ENCODE peak calls at places on chromosomes 3 and 15, in five cellular contexts. U, H, Z, E and I are unnamed samples.

GRCh38 chr15:90002428-90002844 is 1.3 kb downstream of the ZNF710 start:
- DNase-seq in Z (peak; percentile 46), E (peak; percentile 40), U (peak; percentile 36), H (no peak), I (peak; percentile 43)

GRCh38 chr3:19070325-19070724 is 78.0 kb upstream of the KCNH8 start:
- DNase-seq in Z (no peak), E (no peak), U (no peak), H (no peak), I (no peak)

GRCh38 chr3:80263260-80263659 is 495.5 kb upstream of the ROBO1 start:
- DNase-seq in H (no peak), Z (no peak), U (no peak), E (peak; percentile 49), I (peak; percentile 1)

GRCh38 chr3:46359748-46360509 is 6.0 kb downstream of the CCR2 start:
- DNase-seq in E (peak; percentile 42), H (no peak), Z (peak; percentile 21), U (no peak), I (no peak)

GRCh38 chr3:134437211-134437752 is 48.5 kb downstream of the ANAPC13 start:
- DNase-seq in E (no peak), H (no peak), Z (no peak), U (no peak), I (no peak)

GRCh38 chr3:119362940-119363725 is 69.0 kb downstream of the ARHGAP31 start:
- DNase-seq in E (no peak), U (no peak), H (no peak), Z (no peak), I (no peak)

GRCh38 chr15:64574220-64574994 is 114.0 kb downstream of the ZNF609 start:
- DNase-seq in U (no peak), H (no peak), E (no peak), Z (peak; percentile 75), I (peak; percentile 40)

GRCh38 chr3:52517796-52518722 is 15.6 kb downstream of the NT5DC2 start:
- DNase-seq in H (no peak), U (no peak), E (no peak), Z (no peak), I (no peak)

GRCh38 chr3:60912876-60913275 is 338.4 kb downstream of the FHIT start:
- DNase-seq in U (no peak), H (no peak), E (no peak), Z (no peak), I (no peak)

GRCh38 chr3:120435621-120436020 is 15.2 kb downstream of the FSTL1 start:
- DNase-seq in Z (peak; percentile 73), H (no peak), E (peak; percentile 19), U (no peak), I (peak; percentile 25)

GRCh38 chr15:23846218-23846617 is 159.1 kb upstream of the NDN start:
- DNase-seq in E (no peak), H (no peak), U (no peak), Z (no peak), I (no peak)

GRCh38 chr3:171192176-171192854 is 165.8 kb upstream of the SLC2A2 start:
- DNase-seq in Z (peak; percentile 94), U (no peak), E (no peak), H (no peak), I (peak; percentile 9)

GRCh38 chr3:140093742-140094141 is 158.8 kb downstream of the CLSTN2 start:
- DNase-seq in E (no peak), H (peak; percentile 52), U (no peak), Z (peak; percentile 46), I (no peak)

GRCh38 chr3:36058404-36059035 is 321.8 kb upstream of the STAC start:
- DNase-seq in H (no peak), E (no peak), U (no peak), Z (no peak), I (no peak)

GRCh38 chr15:88645171-88646087 is 6.6 kb downstream of the ISG20 start:
- DNase-seq in E (no peak), H (no peak), Z (no peak), U (no peak), I (no peak)

GRCh38 chr3:45992820-45993219 is 2.8 kb downstream of the FYCO1 start:
- DNase-seq in H (no peak), Z (peak; percentile 63), E (no peak), U (no peak), I (no peak)

GRCh38 chr3:115646027-115646690 is 22.8 kb downstream of the GAP43 start:
- DNase-seq in E (no peak), Z (no peak), U (no peak), H (no peak), I (no peak)

GRCh38 chr3:76497636-76498035 is 542.3 kb upstream of the ROBO2 start:
- DNase-seq in U (no peak), E (no peak), Z (peak; percentile 47), H (no peak), I (no peak)

GRCh38 chr3:3753416-3753815 is 45.8 kb upstream of the LRRN1 start:
- DNase-seq in Z (no peak), H (no peak), U (no peak), E (no peak), I (no peak)

GRCh38 chr3:147680820-147681488 is 271.8 kb downstream of the ZIC1 start:
- DNase-seq in Z (peak; percentile 0), E (no peak), H (no peak), U (no peak), I (no peak)

GRCh38 chr3:114214542-114215341 is 22.6 kb downstream of the ZNF80 start:
- DNase-seq in E (no peak), H (no peak), Z (no peak), U (peak; percentile 83), I (no peak)

GRCh38 chr3:138945646-138946553 is 1.0 kb downstream of the FOXL2 start:
- DNase-seq in Z (peak; percentile 23), U (no peak), E (peak; percentile 63), H (no peak), I (peak; percentile 72)

GRCh38 chr3:175940243-175940642 is 1081.1 kb downstream of the NAALADL2 start:
- DNase-seq in Z (peak; percentile 46), H (no peak), E (no peak), U (no peak), I (no peak)

GRCh38 chr3:20317616-20318015 is 131.6 kb upstream of the SGO1 start:
- DNase-seq in E (no peak), Z (no peak), H (no peak), U (no peak), I (no peak)

GRCh38 chr3:39208463-39209055 is 16.2 kb upstream of the XIRP1 start:
- DNase-seq in Z (peak; percentile 56), H (no peak), U (peak; percentile 27), E (peak; percentile 86), I (peak; percentile 89)

GRCh38 chr3:195173696-195174095 is 97.3 kb downstream of the XXYLT1 start:
- DNase-seq in E (no peak), U (no peak), H (no peak), Z (no peak), I (no peak)

GRCh38 chr3:50612234-50612972 is 829 bp upstream of the CISH start:
- DNase-seq in Z (no peak), E (no peak), U (no peak), H (no peak), I (peak; percentile 84)

GRCh38 chr3:16151109-16151508 is 23.4 kb upstream of the GALNT15 start:
- DNase-seq in U (no peak), H (no peak), Z (peak; percentile 95), E (peak; percentile 91), I (peak; percentile 81)

GRCh38 chr15:67149068-67149841 is 83.9 kb downstream of the SMAD3 start:
- DNase-seq in E (no peak), U (no peak), Z (no peak), H (no peak), I (no peak)

GRCh38 chr3:45208587-45208986 is 17.5 kb downstream of the TMEM158 start:
- DNase-seq in H (no peak), E (no peak), Z (no peak), U (peak; percentile 28), I (no peak)

GRCh38 chr3:125150525-125151436 is 61.8 kb downstream of the SLC12A8 start:
- DNase-seq in H (no peak), U (peak; percentile 33), E (peak; percentile 67), Z (peak; percentile 27), I (peak; percentile 78)

GRCh38 chr3:122660575-122660974 is 20.1 kb upstream of the PARP14 start:
- DNase-seq in U (no peak), Z (no peak), E (no peak), H (no peak), I (peak; percentile 38)

GRCh38 chr3:194306771-194307640 is 44.1 kb downstream of the CPN2 start:
- DNase-seq in Z (no peak), U (peak; percentile 46), H (no peak), E (peak; percentile 72), I (no peak)

GRCh38 chr15:72077950-72078349 is 40.0 kb downstream of the MYO9A start:
- DNase-seq in E (no peak), H (no peak), U (no peak), Z (peak; percentile 13), I (no peak)

GRCh38 chr3:72034956-72035355 is 250.0 kb upstream of the PROK2 start:
- DNase-seq in Z (no peak), U (no peak), E (no peak), H (no peak), I (peak; percentile 57)

GRCh38 chr3:17771177-17772048 is 29.0 kb upstream of the TBC1D5 start:
- DNase-seq in U (no peak), H (no peak), Z (no peak), E (no peak), I (peak; percentile 91)